ENCODE peak calls at places on chromosomes 4 and X, in five cellular contexts. One of them, this sample, is unnamed.
A peak's percentile ranks its signal among the peaks of the same experiment; 100 is the strongest.

GRCh38 chr4:88866862-88867550 is 169.4 kb upstream of the NAP1L5 start:
- DNase-seq in uterus: no peak
- DNase-seq in T-helper 9 cell: no peak
- DNase-seq in lower leg skin: no peak
- DNase-seq in IMR-90: peak; percentile 61
- DNase-seq in this sample: no peak

GRCh38 chr4:3879681-3880594 is 113.8 kb downstream of the ADRA2C start:
- DNase-seq in uterus: no peak
- DNase-seq in T-helper 9 cell: no peak
- DNase-seq in lower leg skin: peak; percentile 78
- DNase-seq in IMR-90: no peak
- DNase-seq in this sample: no peak

GRCh38 chr4:100289530-100289888 is 99.2 kb upstream of the DDIT4L start:
- DNase-seq in uterus: no peak
- DNase-seq in T-helper 9 cell: no peak
- DNase-seq in lower leg skin: no peak
- DNase-seq in IMR-90: no peak
- DNase-seq in this sample: no peak

GRCh38 chrX:20361890-20362262 is 95.2 kb upstream of the RPS6KA3 start:
- DNase-seq in uterus: no peak
- DNase-seq in T-helper 9 cell: no peak
- DNase-seq in lower leg skin: no peak
- DNase-seq in IMR-90: peak; percentile 75
- DNase-seq in this sample: no peak

GRCh38 chrX:11688201-11688600 is 22.5 kb upstream of the ARHGAP6 start:
- DNase-seq in uterus: no peak
- DNase-seq in T-helper 9 cell: no peak
- DNase-seq in lower leg skin: no peak
- DNase-seq in IMR-90: no peak
- DNase-seq in this sample: no peak

GRCh38 chr4:76298227-76298626 is 8.3 kb upstream of the STBD1 start:
- DNase-seq in uterus: no peak
- DNase-seq in T-helper 9 cell: no peak
- DNase-seq in lower leg skin: no peak
- DNase-seq in IMR-90: no peak
- DNase-seq in this sample: no peak

GRCh38 chr4:76590847-76591281 is 155.8 kb downstream of the SHROOM3 start:
- DNase-seq in uterus: no peak
- DNase-seq in T-helper 9 cell: no peak
- DNase-seq in lower leg skin: no peak
- DNase-seq in IMR-90: peak; percentile 58
- DNase-seq in this sample: no peak

GRCh38 chrX:129659137-129659536 is 4.4 kb upstream of the APLN start:
- DNase-seq in uterus: no peak
- DNase-seq in T-helper 9 cell: no peak
- DNase-seq in lower leg skin: no peak
- DNase-seq in IMR-90: no peak
- DNase-seq in this sample: no peak

GRCh38 chr4:163269156-163269555 is 63.2 kb downstream of the NPY1R start:
- DNase-seq in uterus: no peak
- DNase-seq in T-helper 9 cell: no peak
- DNase-seq in lower leg skin: no peak
- DNase-seq in IMR-90: no peak
- DNase-seq in this sample: no peak

GRCh38 chr4:177441061-177441802 is 1.0 kb downstream of the AGA start:
- DNase-seq in uterus: no peak
- DNase-seq in T-helper 9 cell: no peak
- DNase-seq in lower leg skin: no peak
- DNase-seq in IMR-90: peak; percentile 28
- DNase-seq in this sample: no peak

GRCh38 chrX:40082447-40083119 is 15.2 kb downstream of the BCOR start:
- DNase-seq in uterus: no peak
- DNase-seq in T-helper 9 cell: no peak
- DNase-seq in lower leg skin: no peak
- DNase-seq in IMR-90: no peak
- DNase-seq in this sample: no peak

GRCh38 chrX:17689971-17690409 is 47.3 kb upstream of the SCML1 start:
- DNase-seq in uterus: peak; percentile 39
- DNase-seq in T-helper 9 cell: peak; percentile 3
- DNase-seq in lower leg skin: no peak
- DNase-seq in IMR-90: peak; percentile 72
- DNase-seq in this sample: no peak

GRCh38 chr4:38387348-38387747 is 276.7 kb upstream of the KLF3 start:
- DNase-seq in uterus: peak; percentile 74
- DNase-seq in T-helper 9 cell: no peak
- DNase-seq in lower leg skin: peak; percentile 85
- DNase-seq in IMR-90: peak; percentile 6
- DNase-seq in this sample: no peak

GRCh38 chr4:139241086-139241783 is 38.8 kb downstream of the MGARP start:
- DNase-seq in uterus: no peak
- DNase-seq in T-helper 9 cell: no peak
- DNase-seq in lower leg skin: no peak
- DNase-seq in IMR-90: no peak
- DNase-seq in this sample: no peak

GRCh38 chrX:150465326-150465725 is 102.2 kb downstream of the MAMLD1 start:
- DNase-seq in uterus: no peak
- DNase-seq in T-helper 9 cell: no peak
- DNase-seq in lower leg skin: no peak
- DNase-seq in IMR-90: no peak
- DNase-seq in this sample: no peak

GRCh38 chr4:25834411-25835107 is 28.2 kb downstream of the SEL1L3 start:
- DNase-seq in uterus: no peak
- DNase-seq in T-helper 9 cell: no peak
- DNase-seq in lower leg skin: no peak
- DNase-seq in IMR-90: no peak
- DNase-seq in this sample: no peak

GRCh38 chrX:65644621-65645287 is 22.7 kb upstream of the MSN start:
- DNase-seq in uterus: peak; percentile 90
- DNase-seq in T-helper 9 cell: no peak
- DNase-seq in lower leg skin: peak; percentile 96
- DNase-seq in IMR-90: peak; percentile 79
- DNase-seq in this sample: no peak

GRCh38 chrX:104282326-104282725 is 27.6 kb upstream of the ESX1 start:
- DNase-seq in uterus: no peak
- DNase-seq in T-helper 9 cell: no peak
- DNase-seq in lower leg skin: no peak
- DNase-seq in IMR-90: no peak
- DNase-seq in this sample: no peak

GRCh38 chrX:153800177-153800722 is 5.8 kb downstream of the SSR4 start:
- DNase-seq in uterus: no peak
- DNase-seq in T-helper 9 cell: no peak
- DNase-seq in lower leg skin: no peak
- DNase-seq in IMR-90: no peak
- DNase-seq in this sample: no peak

GRCh38 chr4:29553842-29554241 is 1166.3 kb upstream of the PCDH7 start:
- DNase-seq in uterus: no peak
- DNase-seq in T-helper 9 cell: no peak
- DNase-seq in lower leg skin: no peak
- DNase-seq in IMR-90: no peak
- DNase-seq in this sample: no peak

GRCh38 chr4:80424225-80424581 is 88.7 kb downstream of the CFAP299 start:
- DNase-seq in uterus: no peak
- DNase-seq in T-helper 9 cell: no peak
- DNase-seq in lower leg skin: no peak
- DNase-seq in IMR-90: peak; percentile 58
- DNase-seq in this sample: no peak

GRCh38 chr4:104752337-104752736 is 257.6 kb upstream of the CXXC4 start:
- DNase-seq in uterus: no peak
- DNase-seq in T-helper 9 cell: no peak
- DNase-seq in lower leg skin: no peak
- DNase-seq in IMR-90: no peak
- DNase-seq in this sample: no peak

GRCh38 chr4:153676984-153677383 is 7.1 kb upstream of the TLR2 start:
- DNase-seq in uterus: no peak
- DNase-seq in T-helper 9 cell: no peak
- DNase-seq in lower leg skin: no peak
- DNase-seq in IMR-90: peak; percentile 63
- DNase-seq in this sample: no peak

GRCh38 chrX:4547218-4547836 is 833.9 kb upstream of the PRKX start:
- DNase-seq in uterus: no peak
- DNase-seq in T-helper 9 cell: peak; percentile 27
- DNase-seq in lower leg skin: no peak
- DNase-seq in IMR-90: peak; percentile 40
- DNase-seq in this sample: no peak

GRCh38 chr4:89324671-89325070 is 17.1 kb upstream of the GPRIN3 start:
- DNase-seq in uterus: no peak
- DNase-seq in T-helper 9 cell: no peak
- DNase-seq in lower leg skin: no peak
- DNase-seq in IMR-90: peak; percentile 0
- DNase-seq in this sample: no peak

GRCh38 chr4:39614487-39615162 is 24.0 kb downstream of the SMIM14 start:
- DNase-seq in uterus: no peak
- DNase-seq in T-helper 9 cell: no peak
- DNase-seq in lower leg skin: no peak
- DNase-seq in IMR-90: peak; percentile 87
- DNase-seq in this sample: no peak

GRCh38 chr4:86855572-86855971 is 6.4 kb upstream of the SLC10A6 start:
- DNase-seq in uterus: no peak
- DNase-seq in T-helper 9 cell: no peak
- DNase-seq in lower leg skin: no peak
- DNase-seq in IMR-90: peak; percentile 81
- DNase-seq in this sample: no peak

GRCh38 chr4:184911310-184911709 is 85.5 kb upstream of the ACSL1 start:
- DNase-seq in uterus: no peak
- DNase-seq in T-helper 9 cell: no peak
- DNase-seq in lower leg skin: peak; percentile 54
- DNase-seq in IMR-90: peak; percentile 40
- DNase-seq in this sample: no peak

GRCh38 chr4:20251796-20252655 is at the start of gene SLIT2:
- DNase-seq in uterus: peak; percentile 91
- DNase-seq in T-helper 9 cell: no peak
- DNase-seq in lower leg skin: peak; percentile 96
- DNase-seq in IMR-90: peak; percentile 68
- DNase-seq in this sample: peak; percentile 30

GRCh38 chr4:139574641-139575040 is 18.6 kb upstream of the SETD7 start:
- DNase-seq in uterus: no peak
- DNase-seq in T-helper 9 cell: no peak
- DNase-seq in lower leg skin: peak; percentile 3
- DNase-seq in IMR-90: no peak
- DNase-seq in this sample: no peak

GRCh38 chr4:8495803-8496202 is 55.2 kb downstream of the TRMT44 start:
- DNase-seq in uterus: no peak
- DNase-seq in T-helper 9 cell: no peak
- DNase-seq in lower leg skin: no peak
- DNase-seq in IMR-90: no peak
- DNase-seq in this sample: no peak

GRCh38 chrX:10769696-10770619 is 149.6 kb upstream of the MID1 start:
- DNase-seq in uterus: peak; percentile 26
- DNase-seq in T-helper 9 cell: no peak
- DNase-seq in lower leg skin: no peak
- DNase-seq in IMR-90: peak; percentile 61
- DNase-seq in this sample: no peak

GRCh38 chr4:153260553-153261306 is 56.5 kb downstream of the TRIM2 start:
- DNase-seq in uterus: peak; percentile 32
- DNase-seq in T-helper 9 cell: no peak
- DNase-seq in lower leg skin: no peak
- DNase-seq in IMR-90: peak; percentile 23
- DNase-seq in this sample: no peak

GRCh38 chr4:3346146-3346545 is 53.3 kb downstream of the RGS12 start:
- DNase-seq in uterus: no peak
- DNase-seq in T-helper 9 cell: no peak
- DNase-seq in lower leg skin: no peak
- DNase-seq in IMR-90: peak; percentile 84
- DNase-seq in this sample: peak; percentile 56

This sample was measured in GM18507.